ENCODE peak calls at places on chromosomes 1 and 21, in six cellular contexts. M is AG10803; Z is GM20000; O is cardiac fibroblast; L is lower lobe of right lung; K is activated CD8-positive, alpha-beta T cell treated with anti-CD3 and anti-CD28 coated beads for 36 hours. N is an unnamed sample.

GRCh38 chr1:152442765-152443164 is 28.7 kb upstream of the CRNN start:
- DNase-seq in M (peak; percentile 47), Z (no peak), O (peak; percentile 83), L (no peak), K (no peak), N (no peak)

GRCh38 chr1:5567839-5568238 is 424.4 kb downstream of the NPHP4 start:
- DNase-seq in M (no peak), Z (no peak), O (no peak), L (no peak), K (no peak), N (no peak)

GRCh38 chr1:11790880-11791715 is 14.7 kb downstream of the MTHFR start:
- DNase-seq in M (peak; percentile 94), Z (no peak), O (peak; percentile 99), L (peak; percentile 88), K (no peak), N (no peak)

GRCh38 chr21:45308211-45309068 is 20.7 kb upstream of the POFUT2 start:
- DNase-seq in M (peak; percentile 51), Z (no peak), O (peak; percentile 78), L (peak; percentile 57), K (no peak), N (no peak)

GRCh38 chr1:205296154-205296553 is 25.4 kb downstream of the NUAK2 start:
- DNase-seq in M (no peak), Z (no peak), O (no peak), L (no peak), K (no peak), N (no peak)

GRCh38 chr1:199394856-199395255 is 632.7 kb upstream of the NR5A2 start:
- DNase-seq in M (no peak), Z (no peak), O (no peak), L (no peak), K (no peak), N (no peak)

GRCh38 chr1:112515311-112516009 is 6.7 kb downstream of the WNT2B start:
- DNase-seq in M (peak; percentile 50), Z (no peak), O (peak; percentile 71), L (no peak), K (no peak), N (no peak)

GRCh38 chr1:170559166-170559565 is 27.2 kb downstream of the GORAB start:
- DNase-seq in M (no peak), Z (no peak), O (no peak), L (no peak), K (no peak), N (no peak)

GRCh38 chr1:109547412-109548320 is 749 bp upstream of the GNAI3 start:
- DNase-seq in M (no peak), Z (peak; percentile 25), O (no peak), L (no peak), K (peak; percentile 44), N (peak; percentile 29)

GRCh38 chr1:66505671-66506392 is 28.1 kb upstream of the SGIP1 start:
- DNase-seq in M (peak; percentile 32), Z (no peak), O (peak; percentile 83), L (no peak), K (no peak), N (no peak)

GRCh38 chr1:241269116-241269515 is 87.9 kb downstream of the RGS7 start:
- DNase-seq in M (no peak), Z (no peak), O (no peak), L (no peak), K (no peak), N (no peak)
- TF ChIP-seq CTCF in M (no peak), Z (no peak), O (peak; percentile 21), L (no peak), K (no peak), N (peak; percentile 3)

GRCh38 chr1:225911207-225912130 is 12.6 kb downstream of the PYCR2 start:
- DNase-seq in M (peak; percentile 36), Z (peak; percentile 85), O (peak; percentile 59), L (peak; percentile 77), K (peak; percentile 78), N (peak; percentile 87)
- TF ChIP-seq CTCF in M (peak; percentile 59), Z (peak; percentile 74), O (peak; percentile 58), L (peak; percentile 97), K (peak; percentile 93), N (peak; percentile 62)

DNA sequence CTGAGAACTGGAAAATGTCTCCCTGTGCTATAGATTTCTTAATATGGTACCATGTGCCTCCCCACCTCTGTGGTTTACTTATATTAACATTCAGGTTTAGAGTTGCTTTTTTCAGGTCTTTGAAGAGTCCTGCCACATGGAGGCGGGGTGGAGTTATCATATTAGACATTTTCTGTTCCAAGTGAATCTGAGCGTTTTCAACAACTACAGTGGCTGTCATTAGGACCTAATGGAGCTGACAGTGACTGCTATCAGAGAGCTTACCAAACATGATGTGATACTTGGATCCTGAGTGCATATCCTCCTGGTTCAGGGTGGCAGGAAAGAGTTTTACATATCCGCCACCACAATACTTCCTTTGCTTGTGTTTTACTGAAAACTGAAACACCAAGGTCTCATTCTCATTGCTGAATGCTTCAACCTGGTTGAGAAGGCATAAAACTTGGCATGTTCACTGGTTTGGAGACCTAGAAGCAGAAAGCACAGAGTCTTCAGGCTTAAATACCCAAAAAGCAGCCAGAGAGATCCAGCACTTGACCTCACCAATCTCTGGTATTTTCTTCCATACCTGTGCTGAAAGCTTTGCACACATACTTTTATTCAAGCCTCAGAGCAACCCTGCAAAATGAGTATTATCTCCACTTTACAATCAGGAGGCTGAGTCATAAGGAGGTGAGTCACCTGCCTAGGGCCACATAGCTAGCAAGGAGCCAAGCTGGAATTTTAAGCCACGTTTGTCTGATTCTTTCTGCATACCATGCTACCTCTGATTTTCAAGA is 47.4 kb upstream of the OSBPL9 start:
- DNase-seq in M (peak; percentile 58), Z (peak; percentile 35), O (peak; percentile 51), L (no peak), K (peak; percentile 68), N (no peak)
- TF ChIP-seq CTCF in M (peak; percentile 33), Z (no peak), O (peak; percentile 22), L (no peak), K (no peak), N (no peak)

GRCh38 chr1:185208626-185209170 is 51.7 kb downstream of the SWT1 start:
- DNase-seq in M (no peak), Z (no peak), O (peak; percentile 62), L (no peak), K (no peak), N (no peak)

GRCh38 chr1:185207980-185208602 is 51.1 kb downstream of the SWT1 start:
- DNase-seq in M (no peak), Z (no peak), O (no peak), L (no peak), K (no peak), N (no peak)

GRCh38 chr1:185213086-185213485 is 56.1 kb downstream of the SWT1 start:
- DNase-seq in M (peak; percentile 43), Z (no peak), O (peak; percentile 3), L (no peak), K (no peak), N (no peak)

GRCh38 chr1:185207178-185207577 is 50.2 kb downstream of the SWT1 start:
- DNase-seq in M (no peak), Z (no peak), O (no peak), L (no peak), K (no peak), N (no peak)
- TF ChIP-seq CTCF in M (no peak), Z (no peak), O (no peak), L (no peak), K (no peak), N (no peak)

GRCh38 chr1:160167056-160167455 is 15.7 kb downstream of the ATP1A4 start:
- DNase-seq in M (no peak), Z (no peak), O (no peak), L (no peak), K (no peak), N (no peak)

GRCh38 chr1:160168016-160168415 is 16.6 kb downstream of the ATP1A4 start:
- DNase-seq in M (no peak), Z (no peak), O (no peak), L (no peak), K (no peak), N (no peak)

GRCh38 chr1:160166459-160166858 is 15.1 kb downstream of the ATP1A4 start:
- DNase-seq in M (no peak), Z (no peak), O (no peak), L (peak; percentile 63), K (peak; percentile 15), N (no peak)

GRCh38 chr1:160168609-160169369 is 17.4 kb downstream of the ATP1A4 start:
- DNase-seq in M (peak; percentile 56), Z (no peak), O (no peak), L (no peak), K (no peak), N (no peak)

DNA sequence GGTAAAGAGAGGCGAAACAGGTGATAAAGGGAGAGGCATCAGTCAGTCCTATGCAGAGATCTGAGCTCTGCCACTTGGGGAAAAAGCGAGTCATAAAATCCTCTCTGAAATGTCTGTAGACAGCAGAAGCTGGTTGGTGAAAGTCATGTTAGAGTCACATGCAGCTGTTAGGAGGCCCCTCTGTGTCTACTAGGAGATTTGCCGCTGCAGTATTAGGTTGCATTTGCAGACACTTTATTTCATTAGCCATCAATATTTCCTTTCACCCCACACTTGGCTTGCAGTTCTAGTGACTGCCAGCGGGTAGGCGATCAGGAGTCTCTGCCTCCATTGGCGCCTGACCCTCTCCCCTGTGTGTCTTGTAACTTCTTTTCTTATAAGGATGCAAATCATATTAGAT is 16.2 kb downstream of the ATP1A4 start:
- DNase-seq in M (no peak), Z (no peak), O (no peak), L (no peak), K (peak; percentile 65), N (no peak)
- TF ChIP-seq CTCF in M (no peak), Z (no peak), O (no peak), L (no peak), K (no peak), N (no peak)

DNA sequence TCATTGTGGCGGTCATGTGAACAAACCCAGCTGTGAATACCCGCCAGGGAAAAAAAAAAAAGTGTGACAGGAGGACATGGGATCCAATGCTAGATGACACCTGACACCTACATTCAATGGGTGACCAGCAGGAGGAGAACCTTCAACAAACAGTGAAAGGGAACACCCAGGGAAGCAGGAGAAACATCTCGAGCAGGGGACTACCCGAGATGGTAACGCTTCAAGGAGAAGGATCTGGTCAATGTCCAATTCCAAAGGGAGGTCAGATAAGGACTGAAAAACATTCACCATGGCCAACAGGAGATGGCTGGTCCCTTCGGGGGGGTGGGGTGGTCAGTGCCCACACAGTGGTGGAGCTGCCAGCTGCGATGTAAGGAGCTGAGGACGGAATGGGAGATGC is 46.3 kb downstream of the PTPN14 start:
- DNase-seq in M (no peak), Z (no peak), O (no peak), L (no peak), K (no peak), N (no peak)
- TF ChIP-seq CTCF in M (no peak), Z (no peak), O (no peak), L (no peak), K (no peak), N (no peak)

GRCh38 chr1:13573586-13573985 is 10.0 kb upstream of the PDPN start:
- DNase-seq in M (no peak), Z (no peak), O (no peak), L (no peak), K (no peak), N (no peak)

DNA sequence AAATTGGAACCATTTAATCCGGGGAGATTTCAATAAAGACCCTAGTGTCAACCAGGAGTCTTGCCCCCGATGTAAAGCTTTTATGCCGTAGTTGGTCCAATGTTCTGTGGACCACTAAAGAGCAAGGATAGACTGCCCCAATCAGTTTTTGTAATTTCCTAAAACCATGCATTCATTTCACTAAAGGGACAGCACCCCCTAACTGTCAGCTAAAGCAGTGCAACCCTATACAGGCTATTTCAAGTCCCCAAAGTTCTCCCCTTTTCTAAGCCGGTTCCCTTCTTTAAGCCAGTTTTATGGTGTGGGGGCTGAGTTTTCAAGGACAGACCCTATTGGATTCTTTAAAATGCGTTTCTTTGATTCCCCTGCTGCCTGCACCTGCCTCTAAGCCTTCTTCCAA is 12.7 kb upstream of the PDPN start:
- DNase-seq in M (no peak), Z (no peak), O (no peak), L (no peak), K (peak; percentile 6), N (no peak)
- TF ChIP-seq CTCF in M (peak; percentile 42), Z (peak; percentile 20), O (peak; percentile 43), L (peak; percentile 18), K (peak; percentile 59), N (peak; percentile 27)

N was measured in GM13976.